ENCODE peak calls at places on chromosomes 3 and 15, in four cellular contexts. One of them, this sample, is unnamed.

GRCh38 chr15:56523521-56523920 is 58.6 kb upstream of the MNS1 start:
- DNase-seq in AG09309: no peak
- DNase-seq in mammary epithelial cell: peak
- DNase-seq in natural killer cell: no peak
- DNase-seq in this sample: no peak

GRCh38 chr3:161244538-161244937 is 23.4 kb downstream of the NMD3 start:
- DNase-seq in natural killer cell: no peak
- DNase-seq in mammary epithelial cell: no peak
- DNase-seq in AG09309: no peak
- DNase-seq in this sample: no peak

GRCh38 chr3:111621535-111621934 is 26.4 kb upstream of the ZBED2 start:
- DNase-seq in natural killer cell: no peak
- DNase-seq in mammary epithelial cell: no peak
- DNase-seq in AG09309: no peak
- DNase-seq in this sample: no peak

GRCh38 chr3:115996420-115997108 is 373.3 kb downstream of the GAP43 start:
- DNase-seq in natural killer cell: no peak
- DNase-seq in mammary epithelial cell: no peak
- DNase-seq in AG09309: no peak
- DNase-seq in this sample: no peak

GRCh38 chr15:41978534-41978933 is 6.2 kb upstream of the EHD4 start:
- DNase-seq in natural killer cell: no peak
- DNase-seq in mammary epithelial cell: no peak
- DNase-seq in AG09309: no peak
- DNase-seq in this sample: peak

GRCh38 chr3:174413057-174413912 is 445.8 kb upstream of the NAALADL2 start:
- DNase-seq in mammary epithelial cell: no peak
- DNase-seq in AG09309: no peak
- DNase-seq in natural killer cell: no peak
- DNase-seq in this sample: no peak

GRCh38 chr3:133854971-133855370 is 40.7 kb downstream of the RAB6B start:
- DNase-seq in mammary epithelial cell: no peak
- DNase-seq in AG09309: no peak
- DNase-seq in natural killer cell: no peak
- DNase-seq in this sample: no peak

GRCh38 chr15:32922541-32922940 is 204.7 kb downstream of the GREM1 start:
- DNase-seq in AG09309: no peak
- DNase-seq in mammary epithelial cell: no peak
- DNase-seq in natural killer cell: no peak
- DNase-seq in this sample: no peak

GRCh38 chr3:12395349-12396012 is 88.8 kb upstream of the TSEN2 start:
- DNase-seq in natural killer cell: no peak
- DNase-seq in AG09309: no peak
- DNase-seq in mammary epithelial cell: no peak
- DNase-seq in this sample: no peak

GRCh38 chr15:95025924-95026728 is 794.8 kb downstream of the MCTP2 start:
- DNase-seq in mammary epithelial cell: peak
- DNase-seq in natural killer cell: no peak
- DNase-seq in AG09309: no peak
- DNase-seq in this sample: no peak

GRCh38 chr15:101597360-101597928 is 54.7 kb downstream of the TM2D3 start:
- DNase-seq in natural killer cell: no peak
- DNase-seq in AG09309: no peak
- DNase-seq in mammary epithelial cell: no peak
- DNase-seq in this sample: no peak

GRCh38 chr3:111714305-111714704 is 119.2 kb upstream of the ZBED2 start:
- DNase-seq in mammary epithelial cell: peak
- DNase-seq in natural killer cell: no peak
- DNase-seq in AG09309: no peak
- DNase-seq in this sample: no peak

GRCh38 chr3:13072239-13073041 is 789 bp downstream of the IQSEC1 start:
- DNase-seq in natural killer cell: peak
- DNase-seq in AG09309: no peak
- DNase-seq in mammary epithelial cell: peak
- DNase-seq in this sample: no peak

DNA sequence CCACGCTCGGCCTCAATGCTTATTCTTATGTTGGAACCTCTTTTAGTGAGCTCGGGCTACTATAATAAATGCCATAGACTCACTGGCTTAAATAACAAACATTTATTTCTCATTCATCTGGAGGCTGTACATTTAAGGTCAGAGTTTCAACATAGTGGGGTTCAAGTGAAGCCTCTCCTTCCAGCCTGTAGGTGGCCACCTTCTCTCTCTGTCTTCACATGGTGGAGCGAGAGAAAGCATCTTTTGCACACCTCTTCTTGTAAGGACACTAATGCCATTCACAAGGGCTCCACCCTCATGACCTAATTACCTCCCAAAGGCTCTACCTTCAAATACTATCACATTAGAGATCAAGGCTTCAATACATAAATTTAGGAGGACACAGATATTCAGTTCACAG is 520.3 kb upstream of the EPHA6 start:
- DNase-seq in natural killer cell: no peak
- DNase-seq in AG09309: no peak
- DNase-seq in mammary epithelial cell: no peak
- DNase-seq in this sample: no peak
- TF ChIP-seq CTCF in natural killer cell: no peak
- TF ChIP-seq CTCF in AG09309: no peak
- TF ChIP-seq CTCF in mammary epithelial cell: no peak
- TF ChIP-seq CTCF in this sample: no peak

DNA sequence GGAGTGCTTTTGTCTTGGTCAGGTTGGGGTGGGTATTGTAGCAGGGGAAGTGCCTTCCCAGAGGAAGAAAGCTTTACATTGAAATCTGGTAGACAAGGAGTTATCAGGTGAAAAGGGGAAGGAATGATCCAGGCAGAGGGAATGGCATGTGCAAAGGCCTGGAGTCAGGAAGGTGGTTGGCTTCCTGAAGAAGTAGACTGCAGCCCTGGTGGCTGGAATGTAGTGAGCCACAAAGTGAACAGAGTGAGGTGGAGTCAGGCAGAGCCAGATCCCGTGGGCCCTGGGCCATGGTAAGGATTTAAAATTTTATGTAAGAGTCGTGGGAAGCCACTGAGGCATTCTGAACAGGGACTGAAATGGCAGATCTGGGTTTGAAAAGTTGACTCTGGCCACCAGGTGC is 58.3 kb downstream of the RAB11A start:
- DNase-seq in natural killer cell: no peak
- DNase-seq in mammary epithelial cell: no peak
- DNase-seq in AG09309: no peak
- DNase-seq in this sample: no peak
- TF ChIP-seq CTCF in natural killer cell: no peak
- TF ChIP-seq CTCF in mammary epithelial cell: peak
- TF ChIP-seq CTCF in AG09309: peak
- TF ChIP-seq CTCF in this sample: peak

GRCh38 chr3:196947860-196948441 is 5.6 kb upstream of the NCBP2 start:
- DNase-seq in AG09309: no peak
- DNase-seq in mammary epithelial cell: no peak
- DNase-seq in natural killer cell: no peak
- DNase-seq in this sample: no peak

GRCh38 chr3:196949750-196950149 is 7.4 kb upstream of the NCBP2 start:
- DNase-seq in mammary epithelial cell: no peak
- DNase-seq in AG09309: no peak
- DNase-seq in natural killer cell: no peak
- DNase-seq in this sample: no peak

GRCh38 chr3:196947136-196947859 is 5.0 kb upstream of the NCBP2 start:
- DNase-seq in natural killer cell: no peak
- DNase-seq in AG09309: no peak
- DNase-seq in mammary epithelial cell: no peak
- DNase-seq in this sample: no peak

GRCh38 chr3:196951371-196951770 is 9.0 kb upstream of the NCBP2 start:
- DNase-seq in AG09309: no peak
- DNase-seq in mammary epithelial cell: no peak
- DNase-seq in natural killer cell: no peak
- DNase-seq in this sample: no peak

GRCh38 chr3:196948442-196949365 is 6.4 kb upstream of the NCBP2 start:
- DNase-seq in natural killer cell: no peak
- DNase-seq in AG09309: no peak
- DNase-seq in mammary epithelial cell: no peak
- DNase-seq in this sample: no peak
- TF ChIP-seq CTCF in natural killer cell: no peak
- TF ChIP-seq CTCF in AG09309: peak
- TF ChIP-seq CTCF in mammary epithelial cell: peak
- TF ChIP-seq CTCF in this sample: no peak

DNA sequence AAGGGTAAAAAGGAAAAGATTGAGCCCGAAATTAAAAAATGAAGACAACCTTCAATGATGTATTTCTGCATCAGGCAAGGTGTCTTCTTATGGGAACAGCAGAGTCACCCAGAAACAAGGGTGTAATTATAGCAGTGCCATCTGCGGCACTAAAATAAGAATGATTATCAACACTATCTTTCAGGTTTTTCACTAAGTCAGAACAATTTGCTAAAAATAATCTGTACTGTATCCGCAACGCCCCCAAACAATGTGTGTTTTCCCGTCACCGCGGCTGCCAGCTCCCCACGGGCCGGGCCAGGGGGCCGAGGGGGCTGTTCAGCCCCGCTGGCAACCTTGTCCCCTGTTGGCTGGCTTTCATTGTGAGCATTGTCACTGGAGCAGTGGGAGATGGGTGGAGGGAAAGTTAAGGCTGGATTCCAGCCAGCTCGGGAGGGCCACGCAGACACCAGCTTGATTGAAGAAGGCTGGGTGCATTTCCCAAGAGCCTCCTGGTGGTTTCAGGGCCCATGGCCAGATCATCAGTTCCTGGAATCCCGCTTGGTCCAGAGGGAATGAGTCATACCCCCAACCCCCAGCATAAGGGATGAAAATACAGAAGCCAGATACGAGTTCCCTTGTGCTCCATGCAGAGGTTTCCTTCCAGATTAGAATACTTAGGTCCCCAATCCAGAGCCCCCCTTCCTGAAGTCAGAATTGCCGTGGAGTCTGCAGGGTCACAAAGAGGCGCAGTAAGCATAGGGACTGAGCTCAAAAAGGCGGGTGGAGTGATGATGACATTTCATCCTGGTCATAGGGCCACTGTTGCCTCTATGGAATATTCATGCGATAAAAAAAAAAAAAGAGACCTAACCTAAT is 90.2 kb upstream of the KLF13 start:
- DNase-seq in mammary epithelial cell: peak
- DNase-seq in natural killer cell: no peak
- DNase-seq in AG09309: peak
- DNase-seq in this sample: no peak
- TF ChIP-seq CTCF in mammary epithelial cell: peak
- TF ChIP-seq CTCF in natural killer cell: no peak
- TF ChIP-seq CTCF in AG09309: no peak
- TF ChIP-seq CTCF in this sample: no peak

GRCh38 chr15:57640935-57641682 is 49.4 kb downstream of the MYZAP start:
- DNase-seq in AG09309: peak
- DNase-seq in natural killer cell: no peak
- DNase-seq in mammary epithelial cell: peak
- DNase-seq in this sample: no peak
- TF ChIP-seq CTCF in AG09309: peak
- TF ChIP-seq CTCF in natural killer cell: no peak
- TF ChIP-seq CTCF in mammary epithelial cell: peak
- TF ChIP-seq CTCF in this sample: peak

GRCh38 chr3:150583028-150583427 is 20.1 kb upstream of the SELENOT start:
- DNase-seq in mammary epithelial cell: no peak
- DNase-seq in AG09309: no peak
- DNase-seq in natural killer cell: no peak
- DNase-seq in this sample: no peak

GRCh38 chr3:150582620-150583019 is 20.5 kb upstream of the SELENOT start:
- DNase-seq in natural killer cell: no peak
- DNase-seq in AG09309: no peak
- DNase-seq in mammary epithelial cell: no peak
- DNase-seq in this sample: no peak

GRCh38 chr3:150581174-150581573 is 21.9 kb upstream of the SELENOT start:
- DNase-seq in natural killer cell: no peak
- DNase-seq in mammary epithelial cell: no peak
- DNase-seq in AG09309: no peak
- DNase-seq in this sample: no peak

GRCh38 chr3:150577854-150578253 is 25.3 kb upstream of the SELENOT start:
- DNase-seq in natural killer cell: no peak
- DNase-seq in AG09309: no peak
- DNase-seq in mammary epithelial cell: no peak
- DNase-seq in this sample: no peak
- TF ChIP-seq CTCF in natural killer cell: no peak
- TF ChIP-seq CTCF in AG09309: peak
- TF ChIP-seq CTCF in mammary epithelial cell: peak
- TF ChIP-seq CTCF in this sample: no peak

DNA sequence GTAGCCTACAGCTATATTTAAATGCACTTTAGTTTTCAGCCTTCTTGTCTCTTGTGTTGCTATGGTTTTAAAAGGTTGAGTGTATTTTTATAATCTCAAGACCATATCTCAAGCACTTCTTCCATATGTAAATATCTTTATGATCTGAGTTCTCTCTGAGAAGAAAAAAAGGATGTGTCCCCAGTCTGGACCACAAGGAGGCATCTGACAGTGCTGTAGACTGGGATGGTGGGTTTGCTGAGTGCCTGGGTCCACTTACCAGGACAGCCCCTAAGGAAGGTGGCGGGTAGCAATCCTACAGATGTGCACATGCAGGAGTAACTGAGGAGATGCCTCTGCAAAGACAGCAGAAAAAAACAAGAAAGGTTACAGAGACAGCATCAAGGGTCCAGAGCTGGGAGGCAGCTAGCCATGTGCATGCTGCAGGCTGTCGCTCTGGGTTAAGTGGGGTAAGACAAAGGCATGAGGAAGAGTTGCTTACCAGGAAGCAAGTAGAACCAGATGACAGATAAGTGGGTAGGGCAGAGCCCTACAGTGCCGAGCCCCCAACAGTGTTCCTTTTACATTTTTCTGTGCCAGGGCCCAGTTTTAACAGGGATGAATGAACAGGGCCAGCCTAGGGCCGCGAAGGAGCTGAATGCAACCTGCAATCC is 70.5 kb upstream of the SNRK start:
- DNase-seq in mammary epithelial cell: no peak
- DNase-seq in AG09309: no peak
- DNase-seq in natural killer cell: no peak
- DNase-seq in this sample: no peak
- TF ChIP-seq CTCF in mammary epithelial cell: no peak
- TF ChIP-seq CTCF in AG09309: no peak
- TF ChIP-seq CTCF in natural killer cell: no peak
- TF ChIP-seq CTCF in this sample: peak

GRCh38 chr15:96158938-96159337 is 171.6 kb upstream of the NR2F2 start:
- DNase-seq in mammary epithelial cell: no peak
- DNase-seq in natural killer cell: no peak
- DNase-seq in AG09309: no peak
- DNase-seq in this sample: no peak
- TF ChIP-seq CTCF in mammary epithelial cell: no peak
- TF ChIP-seq CTCF in natural killer cell: no peak
- TF ChIP-seq CTCF in AG09309: no peak
- TF ChIP-seq CTCF in this sample: no peak